ENCODE peak calls at places on chromosomes 16 and 17, in nine cellular contexts. Z is left ventricle myocardium inferior, W is mesendoderm, M is lower lobe of right lung, E is IMR-90, S is HL-60, Q is adipocyte, X is upper lobe of left lung, F is right atrium auricular region. P is an unnamed sample.

GRCh38 chr17:10130733-10131132 is 67.7 kb downstream of the GAS7 start:
- DNase-seq in X (no peak), S (no peak), W (no peak), E (peak), F (no peak), M (no peak), Z (no peak), Q (no peak), P (no peak)

GRCh38 chr16:35743101-35743692 is 2283.8 kb downstream of the TP53TG3F start:
- DNase-seq in S (no peak), X (no peak), Z (no peak), E (no peak), W (no peak), F (peak), M (no peak), Q (no peak), P (no peak)

GRCh38 chr17:37701424-37702020 is 43.3 kb downstream of the HNF1B start:
- DNase-seq in Q (peak), E (no peak), W (peak), F (no peak), M (no peak), S (peak), Z (no peak), X (no peak), P (peak)

GRCh38 chr16:53041196-53041977 is 11.3 kb downstream of the CHD9NB start:
- DNase-seq in Z (peak), S (peak), M (no peak), W (peak), Q (peak), X (peak), F (peak), E (peak), P (no peak)

GRCh38 chr16:16062023-16062932 is 112.9 kb downstream of the ABCC1 start:
- DNase-seq in Z (peak), W (peak), S (peak), F (no peak), E (no peak), Q (no peak), X (no peak), M (no peak), P (peak)

GRCh38 chr16:49775581-49775980 is 80.3 kb downstream of the ZNF423 start:
- DNase-seq in E (no peak), Z (no peak), X (no peak), S (no peak), F (no peak), Q (no peak), W (no peak), M (no peak), P (no peak)

GRCh38 chr16:1979271-1980025 is 1.8 kb downstream of the NOXO1 start:
- DNase-seq in X (peak), Q (no peak), E (no peak), S (no peak), M (peak), W (peak), Z (no peak), F (no peak), P (peak)

GRCh38 chr16:57562066-57562465 is 19.6 kb downstream of the ADGRG5 start:
- DNase-seq in F (peak), S (no peak), X (no peak), W (no peak), E (no peak), Q (no peak), M (no peak), Z (no peak), P (no peak)

GRCh38 chr16:84851192-84852127 is 31.7 kb downstream of the CRISPLD2 start:
- DNase-seq in M (no peak), Q (peak), F (no peak), S (no peak), W (peak), X (peak), E (peak), Z (no peak), P (peak)

GRCh38 chr17:50208611-50209061 is 7.2 kb upstream of the COL1A1 start:
- DNase-seq in F (no peak), W (peak), X (no peak), E (no peak), Z (no peak), S (no peak), Q (no peak), M (no peak), P (peak)

GRCh38 chr16:80614908-80615696 is 74.3 kb downstream of the DYNLRB2 start:
- DNase-seq in S (no peak), E (peak), Q (peak), M (no peak), X (no peak), F (no peak), W (peak), Z (no peak), P (no peak)

GRCh38 chr17:14744716-14745115 is 443.8 kb downstream of the HS3ST3B1 start:
- DNase-seq in X (no peak), S (no peak), W (no peak), Z (no peak), M (no peak), F (no peak), E (peak), Q (no peak), P (no peak)

GRCh38 chr17:61644800-61645774 is 54.1 kb upstream of the NACA2 start:
- DNase-seq in W (no peak), Q (no peak), Z (no peak), F (no peak), E (no peak), S (no peak), M (no peak), X (no peak), P (no peak)

GRCh38 chr17:42531455-42532354 is 4.3 kb upstream of the NAGLU start:
- DNase-seq in M (peak), S (peak), X (peak), Q (peak), E (peak), Z (peak), F (no peak), W (peak), P (peak)

GRCh38 chr16:56382901-56383355 is 42.4 kb downstream of the AMFR start:
- DNase-seq in F (no peak), X (no peak), Q (peak), W (peak), S (no peak), E (peak), M (no peak), Z (no peak), P (no peak)

GRCh38 chr16:57637424-57637823 is 9.0 kb downstream of the ADGRG1 start:
- DNase-seq in F (peak), W (no peak), X (no peak), M (no peak), Q (peak), Z (peak), E (no peak), S (no peak), P (no peak)

GRCh38 chr16:58661199-58661830 is 23.3 kb downstream of the SLC38A7 start:
- DNase-seq in E (peak), Z (peak), Q (peak), F (peak), W (peak), X (no peak), S (peak), M (no peak), P (peak)

GRCh38 chr17:69948406-69948805 is 126.6 kb upstream of the KCNJ16 start:
- DNase-seq in S (no peak), Q (no peak), F (no peak), E (no peak), X (no peak), M (no peak), Z (no peak), W (no peak), P (no peak)

GRCh38 chr17:73566905-73567782 is 77.1 kb downstream of the SDK2 start:
- DNase-seq in S (no peak), M (no peak), Z (no peak), X (no peak), Q (no peak), F (no peak), E (no peak), W (peak), P (peak)

DNA sequence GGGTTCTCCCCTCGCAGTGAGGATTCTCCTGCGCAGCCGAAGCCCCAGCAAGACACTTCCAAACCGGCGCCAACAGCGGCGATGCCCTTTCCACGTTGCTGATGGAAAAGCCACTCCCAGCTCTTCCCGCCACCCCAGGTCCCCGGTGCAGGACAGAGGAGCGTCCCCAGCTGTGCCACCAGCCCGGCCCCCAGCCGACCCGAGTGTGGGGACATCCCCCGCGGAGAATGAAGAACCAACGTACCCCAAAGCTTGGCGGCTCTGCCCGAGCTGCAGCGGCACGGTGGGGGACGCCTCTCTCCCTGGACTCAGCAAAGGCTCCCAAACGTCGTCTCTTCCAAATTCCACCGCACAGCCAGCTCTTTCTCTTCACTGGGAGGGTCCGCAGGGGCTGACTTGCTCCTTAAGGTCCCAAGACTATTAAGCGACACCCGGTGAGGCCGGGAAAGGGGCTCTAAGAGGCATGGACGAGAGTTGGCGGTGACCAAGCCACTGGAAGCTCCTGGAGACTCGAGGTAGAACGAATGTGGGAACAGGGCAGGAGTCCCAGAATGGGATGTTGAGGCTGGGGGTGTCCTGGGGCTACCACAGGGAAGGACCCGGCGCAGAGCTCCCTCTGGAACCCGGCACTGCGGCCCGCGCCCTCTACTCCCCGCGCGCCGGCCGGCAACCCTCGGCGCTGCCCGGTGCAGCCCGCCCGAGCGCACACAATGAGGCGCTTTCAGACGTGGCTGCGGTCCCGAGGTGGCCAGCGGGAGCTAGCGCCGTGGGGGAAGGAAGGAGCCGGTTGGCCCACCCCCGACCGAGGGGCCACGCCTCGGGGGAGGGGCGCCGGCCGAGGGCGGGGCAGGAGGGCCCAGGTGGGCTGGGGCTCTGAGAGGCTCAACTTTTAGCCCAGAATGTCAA is at the start of gene CHST6:
- DNase-seq in M (no peak), W (peak), Q (peak), Z (peak), S (no peak), E (no peak), X (peak), F (no peak), P (peak)
- H3K4me3 ChIP-seq in M (peak), W (peak), Q (peak), Z (peak), S (no peak), E (no peak), X (peak), F (peak), P (peak)

GRCh38 chr17:63780928-63781327 is 7.0 kb downstream of the DDX42 start:
- DNase-seq in M (no peak), Z (no peak), S (no peak), Q (no peak), X (no peak), W (no peak), E (no peak), F (no peak), P (no peak)
- H3K4me3 ChIP-seq in M (no peak), Z (no peak), S (no peak), Q (peak), X (no peak), W (no peak), E (no peak), F (no peak), P (no peak)

GRCh38 chr16:30470632-30471007 is 1.9 kb upstream of the ITGAL start:
- DNase-seq in X (no peak), Q (no peak), Z (no peak), E (no peak), W (no peak), S (no peak), M (no peak), F (no peak), P (no peak)
- H3K4me3 ChIP-seq in X (no peak), Q (no peak), Z (no peak), E (no peak), W (no peak), S (no peak), M (no peak), F (no peak), P (no peak)

GRCh38 chr17:52079496-52079895 is 79.0 kb downstream of the CA10 start:
- DNase-seq in E (no peak), Z (no peak), W (no peak), F (no peak), X (no peak), Q (no peak), S (no peak), M (no peak), P (no peak)

GRCh38 chr17:52084176-52084575 is 74.3 kb downstream of the CA10 start:
- DNase-seq in Q (no peak), M (no peak), X (no peak), S (no peak), E (no peak), W (no peak), F (no peak), Z (no peak), P (no peak)
- H3K4me3 ChIP-seq in Q (no peak), M (no peak), X (no peak), S (no peak), E (no peak), W (no peak), F (no peak), Z (no peak), P (no peak)

GRCh38 chr17:21248495-21248894 is 4.7 kb downstream of the NATD1 start:
- DNase-seq in M (no peak), S (no peak), Q (no peak), E (no peak), F (no peak), W (no peak), X (no peak), Z (no peak), P (no peak)
- H3K4me3 ChIP-seq in M (no peak), S (no peak), Q (no peak), E (no peak), F (no peak), W (no peak), X (no peak), Z (no peak), P (no peak)

GRCh38 chr17:44362479-44362963 is 1.1 kb downstream of the FAM171A2 start:
- DNase-seq in Q (peak), M (no peak), E (no peak), S (no peak), F (no peak), X (no peak), W (no peak), Z (no peak), P (peak)
- H3K4me3 ChIP-seq in Q (peak), M (peak), E (peak), S (no peak), F (no peak), X (peak), W (peak), Z (peak), P (peak)

GRCh38 chr17:82775033-82775823 is 23.4 kb downstream of the TBCD start:
- DNase-seq in S (no peak), Z (peak), X (peak), W (peak), E (no peak), M (peak), Q (peak), F (no peak), P (peak)
- H3K4me3 ChIP-seq in S (no peak), Z (peak), X (no peak), W (no peak), E (no peak), M (peak), Q (peak), F (no peak), P (no peak)

GRCh38 chr17:78226055-78226751 is 5.2 kb upstream of the TMEM235 start:
- DNase-seq in E (no peak), S (no peak), F (no peak), M (no peak), W (no peak), Z (no peak), Q (no peak), X (no peak), P (peak)

GRCh38 chr17:78226752-78227454 is 4.5 kb upstream of the TMEM235 start:
- DNase-seq in M (no peak), S (no peak), F (no peak), X (no peak), Z (no peak), Q (no peak), E (no peak), W (no peak), P (peak)

GRCh38 chr17:78223765-78224164 is 7.7 kb upstream of the TMEM235 start:
- DNase-seq in Z (no peak), M (no peak), E (no peak), Q (no peak), X (no peak), W (no peak), F (no peak), S (no peak), P (no peak)

GRCh38 chr17:78224226-78225087 is 7.0 kb upstream of the TMEM235 start:
- DNase-seq in E (no peak), W (no peak), Z (no peak), X (no peak), Q (no peak), S (no peak), F (no peak), M (no peak), P (no peak)

DNA sequence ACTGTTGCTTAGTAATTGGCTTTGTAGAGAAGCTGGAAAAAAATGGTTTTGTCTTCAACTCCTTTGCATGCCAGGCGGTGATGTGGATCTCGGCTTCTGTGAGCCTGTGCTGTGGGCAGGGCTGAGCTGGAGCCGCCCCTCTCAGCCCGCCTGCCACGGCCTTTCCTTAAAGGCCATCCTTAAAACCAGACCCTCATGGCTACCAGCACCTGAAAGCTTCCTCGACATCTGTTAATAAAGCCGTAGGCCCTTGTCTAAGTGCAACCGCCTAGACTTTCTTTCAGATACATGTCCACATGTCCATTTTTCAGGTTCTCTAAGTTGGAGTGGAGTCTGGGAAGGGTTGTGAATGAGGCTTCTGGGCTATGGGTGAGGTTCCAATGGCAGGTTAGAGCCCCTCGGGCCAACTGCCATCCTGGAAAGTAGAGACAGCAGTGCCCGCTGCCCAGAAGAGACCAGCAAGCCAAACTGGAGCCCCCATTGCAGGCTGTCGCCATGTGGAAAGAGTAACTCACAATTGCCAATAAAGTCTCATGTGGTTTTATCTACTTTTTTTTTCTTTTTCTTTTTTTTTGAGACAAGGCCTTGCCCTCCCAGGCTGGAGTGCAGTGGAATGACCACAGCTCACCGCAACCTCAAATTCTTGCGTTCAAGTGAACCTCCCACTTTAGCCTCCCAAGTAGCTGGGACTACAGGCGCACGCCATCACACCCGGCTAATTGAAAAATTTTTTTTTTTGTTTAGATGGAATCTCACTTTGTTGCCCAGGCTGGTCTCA is 6.2 kb upstream of the TMEM235 start:
- DNase-seq in S (no peak), Z (no peak), W (no peak), F (no peak), Q (no peak), M (no peak), E (no peak), X (no peak), P (no peak)
- H3K4me3 ChIP-seq in S (no peak), Z (no peak), W (no peak), F (no peak), Q (no peak), M (no peak), E (no peak), X (no peak), P (no peak)

P was measured in H7.